ENCODE peak calls at places on chromosomes 1 and 21, in four cellular contexts. One of them, this sample, is unnamed.

GRCh38 chr1:177812650-177813049 is 157.2 kb downstream of the SEC16B start:
- DNase-seq in pancreas: no peak
- DNase-seq in HCT116: no peak
- DNase-seq in cardiac muscle cell: no peak
- DNase-seq in this sample: no peak

GRCh38 chr21:41369105-41369914 is 7.5 kb downstream of the MX2 start:
- DNase-seq in pancreas: no peak
- DNase-seq in HCT116: no peak
- DNase-seq in cardiac muscle cell: peak; percentile 58
- DNase-seq in this sample: no peak

GRCh38 chr21:34589511-34590282 is 25.2 kb downstream of the RCAN1 start:
- DNase-seq in pancreas: peak; percentile 80
- DNase-seq in HCT116: no peak
- DNase-seq in cardiac muscle cell: no peak
- DNase-seq in this sample: no peak

GRCh38 chr1:27980216-27980820 is 20.5 kb downstream of the XKR8 start:
- DNase-seq in pancreas: no peak
- DNase-seq in HCT116: no peak
- DNase-seq in cardiac muscle cell: no peak
- DNase-seq in this sample: no peak

GRCh38 chr21:45420623-45421041 is 15.7 kb downstream of the COL18A1 start:
- DNase-seq in pancreas: peak; percentile 55
- DNase-seq in HCT116: no peak
- DNase-seq in cardiac muscle cell: peak; percentile 34
- DNase-seq in this sample: no peak

GRCh38 chr1:202498542-202498941 is 150.0 kb downstream of the PPP1R12B start:
- DNase-seq in pancreas: no peak
- DNase-seq in HCT116: no peak
- DNase-seq in cardiac muscle cell: no peak
- DNase-seq in this sample: peak; percentile 51

GRCh38 chr1:41902125-41902524 is 16.6 kb downstream of the HIVEP3 start:
- DNase-seq in pancreas: no peak
- DNase-seq in HCT116: no peak
- DNase-seq in cardiac muscle cell: no peak
- DNase-seq in this sample: no peak

GRCh38 chr1:174743654-174744561 is 255.8 kb upstream of the CACYBP start:
- DNase-seq in pancreas: no peak
- DNase-seq in HCT116: peak; percentile 28
- DNase-seq in cardiac muscle cell: peak; percentile 53
- DNase-seq in this sample: peak; percentile 7

GRCh38 chr1:209755926-209756607 is at the start of gene TRAF3IP3:
- DNase-seq in pancreas: peak; percentile 41
- DNase-seq in HCT116: no peak
- DNase-seq in cardiac muscle cell: no peak
- DNase-seq in this sample: no peak

GRCh38 chr1:47813970-47814369 is 183.2 kb downstream of the TRABD2B start:
- DNase-seq in pancreas: no peak
- DNase-seq in HCT116: no peak
- DNase-seq in cardiac muscle cell: no peak
- DNase-seq in this sample: no peak

GRCh38 chr21:43667191-43667904 is 8.0 kb downstream of the RRP1B start:
- DNase-seq in pancreas: no peak
- DNase-seq in HCT116: no peak
- DNase-seq in cardiac muscle cell: no peak
- DNase-seq in this sample: peak; percentile 52

GRCh38 chr21:46295996-46296752 is 10.0 kb downstream of the YBEY start:
- DNase-seq in pancreas: peak; percentile 51
- DNase-seq in HCT116: no peak
- DNase-seq in cardiac muscle cell: no peak
- DNase-seq in this sample: no peak

GRCh38 chr1:74467786-74468377 is 44.5 kb downstream of the LRRC53 start:
- DNase-seq in pancreas: no peak
- DNase-seq in HCT116: no peak
- DNase-seq in cardiac muscle cell: peak; percentile 24
- DNase-seq in this sample: peak; percentile 20

GRCh38 chr21:46131721-46132651 is 23.4 kb downstream of the FTCD start:
- DNase-seq in pancreas: no peak
- DNase-seq in HCT116: no peak
- DNase-seq in cardiac muscle cell: no peak
- DNase-seq in this sample: no peak

GRCh38 chr1:97243973-97244560 is 522.5 kb downstream of the PTBP2 start:
- DNase-seq in pancreas: no peak
- DNase-seq in HCT116: peak; percentile 12
- DNase-seq in cardiac muscle cell: peak; percentile 34
- DNase-seq in this sample: no peak

GRCh38 chr1:228939001-228939691 is 203.9 kb downstream of the RHOU start:
- DNase-seq in pancreas: no peak
- DNase-seq in HCT116: no peak
- DNase-seq in cardiac muscle cell: no peak
- DNase-seq in this sample: no peak

GRCh38 chr1:215539803-215540575 is 27.1 kb upstream of the KCTD3 start:
- DNase-seq in pancreas: no peak
- DNase-seq in HCT116: no peak
- DNase-seq in cardiac muscle cell: no peak
- DNase-seq in this sample: no peak

GRCh38 chr1:2554621-2555387 is 1.4 kb upstream of the TNFRSF14 start:
- DNase-seq in pancreas: peak; percentile 37
- DNase-seq in HCT116: no peak
- DNase-seq in cardiac muscle cell: peak; percentile 40
- DNase-seq in this sample: no peak

GRCh38 chr21:44494418-44494817 is 39.1 kb downstream of the LRRC3 start:
- DNase-seq in pancreas: no peak
- DNase-seq in HCT116: no peak
- DNase-seq in cardiac muscle cell: no peak
- DNase-seq in this sample: no peak

GRCh38 chr1:204583909-204584632 is 67.9 kb downstream of the MDM4 start:
- DNase-seq in pancreas: no peak
- DNase-seq in HCT116: no peak
- DNase-seq in cardiac muscle cell: no peak
- DNase-seq in this sample: no peak

GRCh38 chr1:63784489-63785390 is 10.9 kb downstream of the ROR1 start:
- DNase-seq in pancreas: no peak
- DNase-seq in HCT116: no peak
- DNase-seq in cardiac muscle cell: peak; percentile 31
- DNase-seq in this sample: no peak

GRCh38 chr1:118093017-118093416 is 92.0 kb downstream of the SPAG17 start:
- DNase-seq in pancreas: no peak
- DNase-seq in HCT116: no peak
- DNase-seq in cardiac muscle cell: no peak
- DNase-seq in this sample: no peak

GRCh38 chr1:212368073-212368484 is 46.6 kb downstream of the PACC1 start:
- DNase-seq in pancreas: peak; percentile 31
- DNase-seq in HCT116: peak; percentile 66
- DNase-seq in cardiac muscle cell: peak; percentile 77
- DNase-seq in this sample: peak; percentile 60

GRCh38 chr1:33259879-33260278 is 3.6 kb downstream of the ZNF362 start:
- DNase-seq in pancreas: no peak
- DNase-seq in HCT116: no peak
- DNase-seq in cardiac muscle cell: no peak
- DNase-seq in this sample: no peak

GRCh38 chr1:1616838-1617237 is 1.5 kb downstream of the MIB2 start:
- DNase-seq in pancreas: no peak
- DNase-seq in HCT116: no peak
- DNase-seq in cardiac muscle cell: no peak
- DNase-seq in this sample: no peak

GRCh38 chr1:229753764-229754553 is 127.9 kb downstream of the URB2 start:
- DNase-seq in pancreas: peak; percentile 53
- DNase-seq in HCT116: no peak
- DNase-seq in cardiac muscle cell: peak; percentile 33
- DNase-seq in this sample: no peak

GRCh38 chr1:40092811-40093617 is 4.0 kb downstream of the PPT1 start:
- DNase-seq in pancreas: no peak
- DNase-seq in HCT116: no peak
- DNase-seq in cardiac muscle cell: no peak
- DNase-seq in this sample: no peak

GRCh38 chr1:184685116-184685515 is 69.5 kb downstream of the EDEM3 start:
- DNase-seq in pancreas: no peak
- DNase-seq in HCT116: no peak
- DNase-seq in cardiac muscle cell: no peak
- DNase-seq in this sample: no peak

GRCh38 chr1:206484901-206485300 is 14.6 kb downstream of the IKBKE start:
- DNase-seq in pancreas: no peak
- DNase-seq in HCT116: no peak
- DNase-seq in cardiac muscle cell: no peak
- DNase-seq in this sample: no peak

GRCh38 chr1:110209715-110210603 is at the start of gene KCNC4:
- DNase-seq in pancreas: peak; percentile 94
- DNase-seq in HCT116: peak; percentile 56
- DNase-seq in cardiac muscle cell: peak; percentile 88
- DNase-seq in this sample: peak; percentile 32

GRCh38 chr1:101452825-101453224 is 216.0 kb downstream of the S1PR1 start:
- DNase-seq in pancreas: no peak
- DNase-seq in HCT116: no peak
- DNase-seq in cardiac muscle cell: peak; percentile 3
- DNase-seq in this sample: no peak

GRCh38 chr1:205443585-205444299 is 12.1 kb downstream of the BLACAT1 start:
- DNase-seq in pancreas: no peak
- DNase-seq in HCT116: no peak
- DNase-seq in cardiac muscle cell: no peak
- DNase-seq in this sample: no peak

GRCh38 chr21:18369115-18369514 is 34.5 kb downstream of the TMPRSS15 start:
- DNase-seq in pancreas: no peak
- DNase-seq in HCT116: no peak
- DNase-seq in cardiac muscle cell: peak; percentile 45
- DNase-seq in this sample: peak; percentile 34
- TF ChIP-seq CTCF in pancreas: no peak
- TF ChIP-seq CTCF in HCT116: no peak
- TF ChIP-seq CTCF in cardiac muscle cell: no peak
- TF ChIP-seq CTCF in this sample: peak; percentile 49

GRCh38 chr1:17566892-17567291 is 27.4 kb downstream of the ARHGEF10L start:
- DNase-seq in pancreas: no peak
- DNase-seq in HCT116: no peak
- DNase-seq in cardiac muscle cell: no peak
- DNase-seq in this sample: no peak

GRCh38 chr1:17563494-17564281 is 24.2 kb downstream of the ARHGEF10L start:
- DNase-seq in pancreas: no peak
- DNase-seq in HCT116: no peak
- DNase-seq in cardiac muscle cell: no peak
- DNase-seq in this sample: no peak

GRCh38 chr1:17567582-17567981 is 28.1 kb downstream of the ARHGEF10L start:
- DNase-seq in pancreas: no peak
- DNase-seq in HCT116: no peak
- DNase-seq in cardiac muscle cell: no peak
- DNase-seq in this sample: no peak

GRCh38 chr1:17564458-17565393 is 25.2 kb downstream of the ARHGEF10L start:
- DNase-seq in pancreas: peak; percentile 83
- DNase-seq in HCT116: no peak
- DNase-seq in cardiac muscle cell: no peak
- DNase-seq in this sample: no peak

DNA sequence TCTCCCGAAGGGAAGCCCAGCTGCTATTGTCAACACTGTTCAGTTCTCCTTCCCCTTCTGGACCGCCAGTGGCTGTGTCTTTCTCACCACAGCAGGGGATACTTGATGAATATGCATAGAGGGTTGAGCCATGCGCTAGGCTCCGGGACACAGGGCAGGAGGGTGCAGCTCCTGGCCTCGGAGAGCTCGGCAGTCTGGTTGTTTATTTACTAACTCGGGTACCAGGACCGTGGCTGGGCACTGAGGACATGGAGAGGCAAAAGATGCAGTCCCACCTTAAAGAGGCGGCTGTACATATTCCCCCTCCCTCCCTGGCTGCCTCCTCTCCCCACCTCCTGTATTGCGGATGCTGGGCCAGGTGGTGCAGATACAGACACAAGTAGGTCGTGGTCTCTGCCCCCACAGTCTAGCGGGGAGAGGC is 26.1 kb downstream of the ARHGEF10L start:
- DNase-seq in pancreas: no peak
- DNase-seq in HCT116: no peak
- DNase-seq in cardiac muscle cell: peak; percentile 22
- DNase-seq in this sample: no peak
- H3K27ac ChIP-seq in pancreas: peak overlapping the region; percentile 74
- H3K27ac ChIP-seq in HCT116: no peak overlapping the region
- H3K27ac ChIP-seq in cardiac muscle cell: no peak overlapping the region
- H3K27ac ChIP-seq in this sample: no peak overlapping the region

DNA sequence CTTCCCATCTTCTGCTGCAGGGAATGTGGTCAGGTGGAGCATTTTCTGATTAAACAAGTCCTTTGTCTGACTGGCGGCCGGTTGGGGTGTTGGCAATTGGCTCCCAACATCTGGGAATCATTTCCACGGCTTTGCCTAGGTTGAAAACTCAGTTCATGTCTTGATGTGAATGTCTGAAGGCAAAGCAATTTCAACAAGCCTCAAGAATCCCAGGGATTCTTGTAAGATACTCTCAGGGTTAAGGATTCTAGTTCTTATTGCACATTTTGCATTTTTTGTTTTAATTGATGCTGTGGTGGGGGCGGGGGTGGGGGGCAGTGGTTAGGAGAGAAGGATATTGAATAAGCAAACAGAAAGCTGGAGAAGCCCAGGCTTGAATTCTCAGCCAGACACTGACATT is 273.9 kb downstream of the KIF26B start:
- DNase-seq in pancreas: no peak
- DNase-seq in HCT116: no peak
- DNase-seq in cardiac muscle cell: no peak
- DNase-seq in this sample: no peak
- TF ChIP-seq CTCF in pancreas: no peak
- TF ChIP-seq CTCF in HCT116: no peak
- TF ChIP-seq CTCF in cardiac muscle cell: no peak
- TF ChIP-seq CTCF in this sample: no peak

GRCh38 chr1:15950302-15950701 is 25.6 kb downstream of the ZBTB17 start:
- DNase-seq in pancreas: no peak
- DNase-seq in HCT116: no peak
- DNase-seq in cardiac muscle cell: no peak
- DNase-seq in this sample: no peak
- H3K27ac ChIP-seq in pancreas: peak overlapping the region; percentile 85
- H3K27ac ChIP-seq in HCT116: peak overlapping the region; percentile 11
- H3K27ac ChIP-seq in cardiac muscle cell: peak overlapping the region; percentile 70
- H3K27ac ChIP-seq in this sample: peak overlapping the region; percentile 99

GRCh38 chr1:84037758-84038611 is 39.1 kb upstream of the TTLL7 start:
- DNase-seq in pancreas: no peak
- DNase-seq in HCT116: no peak
- DNase-seq in cardiac muscle cell: no peak
- DNase-seq in this sample: peak; percentile 14
- TF ChIP-seq CTCF in pancreas: no peak
- TF ChIP-seq CTCF in HCT116: no peak
- TF ChIP-seq CTCF in cardiac muscle cell: no peak
- TF ChIP-seq CTCF in this sample: no peak

DNA sequence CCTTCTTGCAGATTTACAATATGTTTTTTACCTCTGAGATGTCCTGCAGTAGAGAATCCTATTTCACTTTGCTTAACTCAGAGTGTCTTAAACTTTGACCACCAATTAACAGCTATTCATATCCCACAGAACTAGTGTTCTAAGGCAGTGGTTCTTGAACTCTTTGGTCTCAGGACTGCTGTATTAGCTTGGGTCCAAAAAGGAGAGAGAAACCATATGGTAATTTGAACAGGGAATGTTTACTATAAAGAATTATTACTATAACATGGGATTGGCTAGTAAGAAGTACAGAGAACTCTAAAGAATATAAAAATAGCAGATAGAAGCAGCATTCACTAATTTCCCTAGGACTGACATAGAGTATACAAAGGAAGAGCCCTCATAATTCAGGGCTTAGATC is 31.6 kb downstream of the FAM177B start:
- DNase-seq in pancreas: no peak
- DNase-seq in HCT116: no peak
- DNase-seq in cardiac muscle cell: no peak
- DNase-seq in this sample: no peak
- H3K27ac ChIP-seq in pancreas: no peak overlapping the region
- H3K27ac ChIP-seq in HCT116: no peak overlapping the region
- H3K27ac ChIP-seq in cardiac muscle cell: no peak overlapping the region
- H3K27ac ChIP-seq in this sample: no peak overlapping the region